ENCODE peak calls at places on chromosomes 16 and 17, in five cellular contexts. F is mucosa of descending colon, U is astrocyte of the cerebellum, M is HS-27A, V is epithelial cell of proximal tubule. A is an unnamed sample.

GRCh38 chr16:87622756-87623319 is 20.5 kb downstream of the JPH3 start:
- DNase-seq in F (peak; percentile 32), U (no peak), M (no peak), V (no peak), A (no peak)

GRCh38 chr16:31868701-31869167 is 4.9 kb upstream of the ZNF267 start:
- DNase-seq in F (no peak), U (peak; percentile 59), M (no peak), V (no peak), A (peak; percentile 64)

GRCh38 chr16:80480664-80481063 is 60.1 kb upstream of the DYNLRB2 start:
- DNase-seq in F (no peak), U (no peak), M (no peak), V (no peak), A (no peak)

GRCh38 chr16:69618307-69618706 is 52.5 kb downstream of the NFAT5 start:
- DNase-seq in F (no peak), U (no peak), M (no peak), V (no peak), A (no peak)

GRCh38 chr16:75320435-75320834 is 69.0 kb upstream of the BCAR1 start:
- DNase-seq in F (no peak), U (no peak), M (no peak), V (no peak), A (no peak)

GRCh38 chr17:596287-596686 is 118.4 kb downstream of the VPS53 start:
- DNase-seq in F (no peak), U (no peak), M (no peak), V (no peak), A (peak; percentile 33)

GRCh38 chr17:4949321-4950074 is 1.2 kb upstream of the PFN1 start:
- DNase-seq in F (peak; percentile 91), U (no peak), M (no peak), V (peak; percentile 41), A (peak; percentile 60)

GRCh38 chr16:23207485-23207884 is 24.9 kb downstream of the SCNN1G start:
- DNase-seq in F (no peak), U (no peak), M (no peak), V (no peak), A (no peak)

GRCh38 chr16:27600386-27600785 is 50.4 kb downstream of the KATNIP start:
- DNase-seq in F (no peak), U (no peak), M (no peak), V (no peak), A (no peak)

GRCh38 chr17:2602597-2603017 is 9.2 kb downstream of the PAFAH1B1 start:
- DNase-seq in F (no peak), U (no peak), M (no peak), V (no peak), A (no peak)

GRCh38 chr17:57106107-57106835 is 21.2 kb downstream of the AKAP1 start:
- DNase-seq in F (no peak), U (no peak), M (no peak), V (no peak), A (no peak)

A was measured in T1000.